ENCODE peak calls at places on chromosomes 1 and 21, in six cellular contexts. B is H9, C is mesendoderm, N is H1, G is neuronal stem cell, V is IMR-90. H is an unnamed sample.

GRCh38 chr1:27963393-27963792 is 3.6 kb downstream of the XKR8 start:
- DNase-seq in G (no peak), C (no peak), N (no peak), V (no peak), B (no peak), H (no peak)

GRCh38 chr1:168834225-168834872 is 105.3 kb upstream of the DPT start:
- DNase-seq in N (no peak), G (no peak), V (no peak), B (no peak), C (no peak), H (no peak)

GRCh38 chr1:20329793-20330542 is 39.3 kb downstream of the VWA5B1 start:
- DNase-seq in C (peak; percentile 27), N (peak; percentile 52), G (no peak), V (no peak), B (peak; percentile 51), H (no peak)

GRCh38 chr1:53413175-53414001 is 45.8 kb upstream of the DMRTB1 start:
- DNase-seq in V (peak; percentile 89), C (peak; percentile 55), B (no peak), G (no peak), N (peak; percentile 35), H (peak; percentile 90)

GRCh38 chr1:10514490-10515235 is 39.9 kb downstream of the PEX14 start:
- DNase-seq in B (no peak), N (no peak), V (peak; percentile 61), C (peak; percentile 82), G (no peak), H (peak; percentile 61)

GRCh38 chr1:23196627-23197328 is 20.5 kb downstream of the HTR1D start:
- DNase-seq in B (no peak), G (no peak), N (no peak), V (peak; percentile 98), C (peak; percentile 81), H (peak; percentile 99)

GRCh38 chr1:6731905-6732304 is 30.3 kb upstream of the DNAJC11 start:
- DNase-seq in C (no peak), B (no peak), V (no peak), G (no peak), N (no peak), H (no peak)

GRCh38 chr1:231040800-231041704 is 998 bp upstream of the FAM89A start:
- DNase-seq in C (peak; percentile 21), B (peak; percentile 42), V (no peak), N (peak; percentile 59), G (no peak), H (peak; percentile 69)

GRCh38 chr1:179025975-179026812 is 500 bp downstream of the FAM20B start:
- DNase-seq in G (peak; percentile 76), N (peak; percentile 77), C (peak; percentile 80), V (no peak), B (peak; percentile 78), H (peak; percentile 50)

GRCh38 chr1:154609398-154610380 is 1.7 kb upstream of the ADAR start:
- DNase-seq in V (peak; percentile 36), N (peak; percentile 66), G (no peak), B (peak; percentile 90), C (peak; percentile 86), H (peak; percentile 41)

GRCh38 chr1:115676498-115677171 is 34.9 kb downstream of the VANGL1 start:
- DNase-seq in B (no peak), C (no peak), V (no peak), N (no peak), G (peak; percentile 20), H (no peak)

GRCh38 chr1:231279081-231279480 is 38.1 kb downstream of the GNPAT start:
- DNase-seq in G (no peak), B (no peak), V (peak; percentile 28), N (no peak), C (no peak), H (peak; percentile 18)

GRCh38 chr1:9292361-9293240 is at the start of gene SPSB1:
- DNase-seq in N (peak; percentile 66), G (peak; percentile 78), C (peak; percentile 84), B (peak; percentile 73), V (peak; percentile 78), H (peak; percentile 83)

GRCh38 chr21:37044643-37045042 is 28.2 kb downstream of the PIGP start:
- DNase-seq in V (no peak), N (no peak), G (no peak), B (no peak), C (no peak), H (no peak)
- H4K8ac ChIP-seq in V (no peak overlapping the region), N (no peak overlapping the region), G (no peak overlapping the region), B (no peak overlapping the region), C (no peak overlapping the region), H (no peak overlapping the region)

DNA sequence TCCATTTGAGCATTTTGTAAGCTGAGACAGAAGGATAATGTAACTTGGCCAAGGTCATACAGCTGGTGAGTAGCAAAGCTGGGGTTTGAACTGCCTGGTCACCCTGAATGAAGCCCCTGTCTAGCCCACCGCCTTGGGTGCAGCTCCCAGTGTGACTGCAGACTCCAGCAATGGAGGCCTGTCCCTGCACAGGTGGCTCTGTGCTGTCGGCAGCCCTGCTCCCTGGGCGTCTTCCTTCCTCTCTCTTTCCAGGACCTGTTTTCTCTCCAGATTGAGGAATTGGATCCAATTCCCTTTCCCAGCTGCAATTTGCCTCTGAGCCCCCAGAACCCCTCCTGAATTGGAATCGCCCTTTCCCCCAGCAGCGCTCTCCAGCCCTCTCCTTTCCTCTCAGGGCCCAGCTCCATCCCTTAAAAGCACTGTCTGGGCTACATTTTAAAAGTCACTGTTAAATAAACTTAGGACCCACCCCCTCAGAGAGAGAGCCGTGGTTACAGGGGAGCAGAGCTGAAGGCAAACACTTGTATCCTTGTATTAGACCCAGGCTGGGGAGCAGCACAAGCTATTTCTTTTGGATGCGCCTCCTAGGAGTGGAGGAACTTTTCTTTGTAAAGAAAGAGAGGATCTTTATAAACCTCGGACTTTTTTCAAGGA is 161.4 kb upstream of the LMO4 start:
- DNase-seq in B (no peak), N (no peak), V (no peak), G (no peak), C (no peak), H (no peak)
- H2BK15ac ChIP-seq in B (no peak overlapping the region), N (no peak overlapping the region), V (no peak overlapping the region), G (peak overlapping the region; percentile 31), C (no peak overlapping the region), H (no peak overlapping the region)

GRCh38 chr21:39715804-39716397 is 29.1 kb upstream of the IGSF5 start:
- DNase-seq in V (peak; percentile 32), N (peak; percentile 73), B (peak; percentile 41), C (peak; percentile 49), G (peak; percentile 44), H (peak; percentile 47)
- H2AK5ac ChIP-seq in V (no peak overlapping the region), N (no peak overlapping the region), B (no peak overlapping the region), C (no peak overlapping the region), G (no peak overlapping the region), H (no peak overlapping the region)

DNA sequence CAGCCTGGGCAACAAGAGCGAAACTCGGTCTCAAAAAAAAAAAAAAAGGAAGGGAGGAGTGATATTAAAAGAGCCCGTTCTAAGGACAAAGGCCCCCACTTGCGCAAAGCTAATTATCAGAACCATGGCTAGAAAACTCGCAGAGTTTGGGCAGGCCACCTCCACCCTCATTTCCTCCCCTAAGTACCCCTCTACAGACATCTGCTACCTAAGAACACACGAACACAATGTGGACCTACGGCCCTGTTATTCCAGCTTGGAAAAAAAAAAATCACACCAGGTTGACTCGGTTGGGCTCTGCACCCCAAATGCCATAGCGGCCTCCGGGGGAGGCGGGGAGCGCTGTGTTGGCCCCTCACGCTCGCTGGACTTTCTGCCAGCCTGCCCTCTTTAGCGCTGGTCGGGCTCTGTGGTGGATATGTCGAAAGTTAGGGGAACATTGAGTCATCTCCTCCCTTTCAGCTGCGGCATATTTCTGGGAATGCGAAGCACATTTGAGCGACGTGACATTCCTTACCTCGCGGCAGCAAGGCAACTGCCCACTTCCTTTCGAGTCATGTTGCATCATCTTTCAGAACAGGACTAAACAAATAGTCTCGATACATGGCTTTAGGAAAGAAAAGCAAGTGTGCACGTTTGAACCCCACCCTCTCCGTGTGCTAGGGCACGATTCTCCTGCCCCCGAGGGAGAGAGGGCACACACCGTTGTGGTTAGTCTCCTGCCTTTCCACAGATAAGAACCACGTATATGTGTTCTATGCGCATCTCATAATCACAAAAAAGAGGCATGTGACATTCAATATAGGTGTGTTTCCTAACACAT is 106.1 kb upstream of the SLC45A1 start:
- DNase-seq in B (no peak), C (peak; percentile 67), V (peak; percentile 99), N (no peak), G (no peak), H (peak; percentile 98)
- H4K8ac ChIP-seq in B (no peak overlapping the region), C (no peak overlapping the region), V (peak overlapping the region; percentile 71), N (no peak overlapping the region), G (no peak overlapping the region), H (peak overlapping the region; percentile 42)

GRCh38 chr1:170085089-170085488 is 10.6 kb upstream of the KIFAP3 start:
- DNase-seq in V (no peak), B (no peak), C (no peak), G (no peak), N (no peak), H (no peak)

DNA sequence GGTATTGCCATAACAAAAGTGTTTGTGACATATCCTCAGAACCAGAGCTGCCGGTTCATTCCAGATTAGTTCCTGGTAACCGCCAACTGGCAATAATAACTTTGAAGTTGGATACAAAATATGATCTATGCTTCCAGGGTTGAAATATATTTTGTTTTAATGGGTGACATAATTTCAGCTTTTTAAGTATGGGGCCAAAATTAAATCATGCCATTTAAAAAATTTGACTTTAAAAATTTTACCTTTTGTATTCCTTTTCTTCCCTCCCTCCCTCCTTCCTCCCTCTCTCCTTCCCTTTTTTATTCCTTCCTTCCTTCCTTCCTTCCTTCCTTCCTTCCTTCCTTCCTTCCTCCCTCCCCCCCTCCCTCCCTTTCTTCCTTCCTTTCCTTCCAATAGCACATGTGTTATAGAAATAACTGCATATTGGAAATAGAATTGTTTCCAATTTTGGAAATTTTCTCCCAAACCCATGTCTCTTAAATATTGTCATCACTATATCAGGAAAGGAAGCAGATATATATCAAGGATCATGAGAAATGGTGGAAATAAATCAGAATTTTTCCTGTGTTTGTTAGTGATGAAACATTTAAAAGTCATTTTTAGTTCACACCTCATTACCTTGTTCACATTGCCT is 12.0 kb upstream of the KIFAP3 start:
- DNase-seq in B (no peak), N (no peak), G (no peak), V (no peak), C (no peak), H (no peak)
- H2BK15ac ChIP-seq in B (no peak overlapping the region), N (no peak overlapping the region), G (no peak overlapping the region), V (no peak overlapping the region), C (no peak overlapping the region), H (no peak overlapping the region)

H was measured in mesenchymal stem cell.